ENCODE peak calls at places on chromosomes 3 and 15, in six cellular contexts. A is mesendoderm, H is H1, V is IMR-90, S is trophoblast cell, K is H9. R is an unnamed sample.
A peak's percentile ranks its signal among the peaks of the same experiment; 100 is the strongest.

GRCh38 chr15:84911879-84912660 is 27.6 kb downstream of the SLC28A1 start:
- DNase-seq in A (no peak), H (no peak), V (peak; percentile 99), S (peak; percentile 98), K (no peak), R (no peak)

GRCh38 chr3:50591196-50591741 is 20.3 kb downstream of the CISH start:
- DNase-seq in A (no peak), H (no peak), V (no peak), S (no peak), K (no peak), R (no peak)

GRCh38 chr3:125115640-125116039 is 59.8 kb upstream of the HEG1 start:
- DNase-seq in A (no peak), H (no peak), V (peak; percentile 65), S (no peak), K (no peak), R (no peak)

GRCh38 chr3:168251371-168251770 is 155.6 kb upstream of the GOLIM4 start:
- DNase-seq in A (peak; percentile 26), H (no peak), V (no peak), S (no peak), K (no peak), R (no peak)

GRCh38 chr3:31941230-31941632 is 39.8 kb downstream of the OSBPL10 start:
- DNase-seq in A (no peak), H (no peak), V (no peak), S (no peak), K (no peak), R (no peak)

GRCh38 chr15:84915011-84915958 is 30.8 kb downstream of the SLC28A1 start:
- DNase-seq in A (peak; percentile 96), H (no peak), V (peak; percentile 86), S (peak; percentile 100), K (peak; percentile 60), R (no peak)

GRCh38 chr15:58066042-58066867 is 744 bp upstream of the ALDH1A2 start:
- DNase-seq in A (peak; percentile 69), H (peak; percentile 89), V (peak; percentile 4), S (peak; percentile 75), K (peak; percentile 78), R (peak; percentile 48)

GRCh38 chr3:159877924-159878323 is 110.7 kb upstream of the IL12A start:
- DNase-seq in A (no peak), H (no peak), V (peak; percentile 82), S (no peak), K (no peak), R (no peak)

GRCh38 chr3:27714692-27715453 is 7.2 kb downstream of the EOMES start:
- DNase-seq in A (peak; percentile 96), H (peak; percentile 74), V (no peak), S (peak; percentile 57), K (peak; percentile 64), R (no peak)

GRCh38 chr3:72388644-72389043 is 459.6 kb downstream of the SHQ1 start:
- DNase-seq in A (peak; percentile 57), H (no peak), V (no peak), S (no peak), K (no peak), R (no peak)

GRCh38 chr15:60212536-60212935 is 185.2 kb downstream of the ANXA2 start:
- DNase-seq in A (peak; percentile 86), H (no peak), V (no peak), S (peak; percentile 76), K (peak; percentile 37), R (no peak)

GRCh38 chr3:65039754-65040210 is 352.0 kb upstream of the ADAMTS9 start:
- DNase-seq in A (peak; percentile 72), H (no peak), V (no peak), S (no peak), K (no peak), R (no peak)

GRCh38 chr3:114527036-114527644 is 233.3 kb downstream of the TIGIT start:
- DNase-seq in A (no peak), H (no peak), V (peak; percentile 22), S (no peak), K (no peak), R (no peak)

GRCh38 chr3:126085841-126086240 is 1.9 kb upstream of the SLC41A3 start:
- DNase-seq in A (no peak), H (no peak), V (no peak), S (no peak), K (no peak), R (no peak)

GRCh38 chr15:74036271-74037170 is 42.0 kb downstream of the PML start:
- DNase-seq in A (peak; percentile 89), H (peak; percentile 84), V (peak; percentile 73), S (peak; percentile 50), K (peak; percentile 88), R (peak; percentile 48)

GRCh38 chr3:66353530-66353929 is 132.7 kb downstream of the SLC25A26 start:
- DNase-seq in A (peak; percentile 19), H (no peak), V (peak; percentile 89), S (peak; percentile 74), K (no peak), R (no peak)

GRCh38 chr3:114178770-114179368 is at the start of gene DRD3:
- DNase-seq in A (peak; percentile 80), H (peak; percentile 63), V (peak; percentile 44), S (peak; percentile 39), K (peak; percentile 62), R (peak; percentile 73)

GRCh38 chr3:188051801-188052228 is 102.1 kb upstream of the LPP start:
- DNase-seq in A (no peak), H (no peak), V (no peak), S (peak; percentile 79), K (peak; percentile 34), R (no peak)

GRCh38 chr3:69948246-69948862 is 51.2 kb upstream of the SAMMSON start:
- DNase-seq in A (peak; percentile 43), H (no peak), V (peak; percentile 66), S (peak; percentile 73), K (no peak), R (peak; percentile 31)

GRCh38 chr3:79461129-79461792 is 306.5 kb downstream of the ROBO1 start:
- DNase-seq in A (no peak), H (no peak), V (no peak), S (no peak), K (no peak), R (no peak)

GRCh38 chr3:48474619-48475018 is 28.1 kb downstream of the ATRIP start:
- DNase-seq in A (peak; percentile 92), H (peak; percentile 81), V (no peak), S (peak; percentile 9), K (peak; percentile 97), R (no peak)

GRCh38 chr3:44031387-44032380 is 210.0 kb upstream of the TOPAZ1 start:
- DNase-seq in A (no peak), H (no peak), V (no peak), S (no peak), K (no peak), R (no peak)

GRCh38 chr3:127732879-127733350 is 60.2 kb downstream of the ABTB1 start:
- DNase-seq in A (peak; percentile 14), H (no peak), V (no peak), S (no peak), K (no peak), R (no peak)

GRCh38 chr3:127735767-127736693 is 63.3 kb downstream of the ABTB1 start:
- DNase-seq in A (no peak), H (no peak), V (peak; percentile 86), S (peak; percentile 34), K (no peak), R (no peak)

GRCh38 chr3:127734181-127734720 is 61.5 kb downstream of the ABTB1 start:
- DNase-seq in A (no peak), H (no peak), V (no peak), S (no peak), K (no peak), R (no peak)

GRCh38 chr3:127733781-127734180 is 61.0 kb downstream of the ABTB1 start:
- DNase-seq in A (no peak), H (no peak), V (no peak), S (no peak), K (no peak), R (no peak)

DNA sequence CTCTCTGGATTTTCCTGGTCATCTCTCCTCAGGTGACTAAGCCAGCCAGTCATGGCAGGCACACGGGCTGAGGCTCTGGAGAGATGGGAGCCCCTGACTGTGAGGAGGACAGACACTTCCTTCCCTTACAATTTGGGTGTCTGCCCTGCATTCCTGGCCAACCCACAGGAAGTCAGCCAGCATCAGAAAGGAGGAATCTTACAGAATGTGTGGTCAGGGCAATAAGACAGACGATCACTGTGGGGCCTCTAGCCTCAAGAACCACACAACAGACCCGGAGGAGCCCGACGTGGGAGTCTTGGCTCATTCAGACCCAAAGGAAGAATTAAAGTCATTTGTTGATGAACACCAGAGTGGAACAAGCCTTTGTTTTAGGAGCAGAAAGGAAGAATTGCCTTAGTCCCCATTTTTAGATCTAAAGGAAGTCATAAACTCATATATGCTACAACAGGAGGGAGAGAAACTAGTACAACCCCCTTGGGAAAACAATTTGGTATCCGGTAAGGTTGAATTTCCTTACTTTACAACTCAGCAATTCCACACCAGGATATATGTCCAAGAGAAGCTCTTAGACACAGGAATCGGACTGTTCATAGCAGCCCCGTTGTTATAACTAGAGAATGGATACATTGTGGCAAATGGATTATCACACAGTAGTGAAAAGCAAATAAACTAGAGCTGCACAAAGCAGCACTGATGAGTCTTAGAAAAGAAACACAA is 62.2 kb downstream of the ABTB1 start:
- DNase-seq in A (peak; percentile 90), H (no peak), V (peak; percentile 98), S (peak; percentile 14), K (no peak), R (no peak)
- H4K8ac ChIP-seq in A (no peak overlapping the region), H (no peak overlapping the region), V (peak overlapping the region; percentile 78), S (no peak overlapping the region), K (no peak overlapping the region), R (no peak overlapping the region)

GRCh38 chr3:42853056-42853455 is 22.6 kb downstream of the CYP8B1 start:
- DNase-seq in A (no peak), H (no peak), V (no peak), S (no peak), K (no peak), R (no peak)
- H4K8ac ChIP-seq in A (no peak overlapping the region), H (no peak overlapping the region), V (no peak overlapping the region), S (no peak overlapping the region), K (no peak overlapping the region), R (no peak overlapping the region)

DNA sequence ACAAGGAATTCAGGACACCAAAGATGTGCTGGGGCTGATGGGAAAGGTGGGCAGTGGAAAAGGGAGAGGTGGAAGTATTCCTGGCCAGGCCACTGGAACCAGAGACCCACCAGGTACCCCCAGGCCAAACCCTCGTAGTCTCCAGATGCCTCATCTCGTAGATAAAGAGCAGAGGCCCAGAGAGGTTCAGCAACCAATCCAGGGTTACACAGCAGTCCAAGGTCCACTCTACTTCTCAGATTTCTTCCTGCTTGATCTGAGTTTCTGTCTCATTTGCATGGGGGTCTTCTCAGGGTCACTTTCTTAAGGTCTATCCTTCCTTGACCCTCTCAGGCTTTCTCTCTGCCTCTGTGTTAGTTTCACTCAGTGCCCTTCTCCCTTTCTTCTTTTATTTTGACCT is 5.1 kb downstream of the TTC21A start:
- DNase-seq in A (no peak), H (no peak), V (no peak), S (no peak), K (no peak), R (no peak)
- H4K8ac ChIP-seq in A (no peak overlapping the region), H (no peak overlapping the region), V (no peak overlapping the region), S (no peak overlapping the region), K (no peak overlapping the region), R (no peak overlapping the region)

GRCh38 chr15:90819850-90820249 is 48.5 kb upstream of the FURIN start:
- DNase-seq in A (no peak), H (no peak), V (no peak), S (no peak), K (no peak), R (no peak)
- H4K8ac ChIP-seq in A (no peak overlapping the region), H (peak overlapping the region; percentile 62), V (no peak overlapping the region), S (no peak overlapping the region), K (no peak overlapping the region), R (no peak overlapping the region)

GRCh38 chr15:68635142-68635541 is 56.3 kb downstream of the CORO2B start:
- DNase-seq in A (no peak), H (no peak), V (no peak), S (no peak), K (no peak), R (no peak)
- H4K8ac ChIP-seq in A (no peak overlapping the region), H (no peak overlapping the region), V (no peak overlapping the region), S (no peak overlapping the region), K (no peak overlapping the region), R (no peak overlapping the region)

R was measured in neuronal stem cell.